ENCODE peak calls at places on chromosomes 11 and 22, in ten cellular contexts. One of them, this sample, is unnamed.

GRCh38 chr11:45305874-45306623 is 19.9 kb upstream of the SYT13 start:
- DNase-seq in lower lobe of right lung: no peak
- DNase-seq in GM23338: no peak
- DNase-seq in fibroblast of mammary gland: no peak
- DNase-seq in MV-4-11: no peak
- DNase-seq in stimulated activated naive CD8-positive, alpha-beta T cell treated with anti-CD3 and anti-CD28 coated beads, Interleukin-15, Interleukin-2, amounts not matched to agents 100 U/mL and 50 U/mL, for 24 hours: no peak
- DNase-seq in spleen: no peak
- DNase-seq in HS-27A: no peak
- DNase-seq in CD4-positive, CD25-positive, alpha-beta regulatory T cell: no peak
- DNase-seq in activated effector memory CD4-positive, alpha-beta T cell treated with Interleukin-2 at 50 U/mL for 16 hours: no peak
- DNase-seq in this sample: peak; percentile 44

GRCh38 chr11:33633251-33634003 is 67.2 kb downstream of the C11orf91 start:
- DNase-seq in lower lobe of right lung: no peak
- DNase-seq in GM23338: peak; percentile 30
- DNase-seq in fibroblast of mammary gland: peak; percentile 85
- DNase-seq in MV-4-11: no peak
- DNase-seq in stimulated activated naive CD8-positive, alpha-beta T cell treated with anti-CD3 and anti-CD28 coated beads, Interleukin-15, Interleukin-2, amounts not matched to agents 100 U/mL and 50 U/mL, for 24 hours: no peak
- DNase-seq in spleen: no peak
- DNase-seq in HS-27A: no peak
- DNase-seq in CD4-positive, CD25-positive, alpha-beta regulatory T cell: no peak
- DNase-seq in activated effector memory CD4-positive, alpha-beta T cell treated with Interleukin-2 at 50 U/mL for 16 hours: no peak
- DNase-seq in this sample: no peak

GRCh38 chr22:23365524-23365923 is 185.2 kb downstream of the BCR start:
- DNase-seq in lower lobe of right lung: no peak
- DNase-seq in GM23338: no peak
- DNase-seq in fibroblast of mammary gland: no peak
- DNase-seq in MV-4-11: no peak
- DNase-seq in stimulated activated naive CD8-positive, alpha-beta T cell treated with anti-CD3 and anti-CD28 coated beads, Interleukin-15, Interleukin-2, amounts not matched to agents 100 U/mL and 50 U/mL, for 24 hours: no peak
- DNase-seq in spleen: no peak
- DNase-seq in HS-27A: no peak
- DNase-seq in CD4-positive, CD25-positive, alpha-beta regulatory T cell: no peak
- DNase-seq in activated effector memory CD4-positive, alpha-beta T cell treated with Interleukin-2 at 50 U/mL for 16 hours: no peak
- DNase-seq in this sample: no peak

GRCh38 chr11:125446279-125446678 is 49.8 kb downstream of the FEZ1 start:
- DNase-seq in lower lobe of right lung: no peak
- DNase-seq in GM23338: no peak
- DNase-seq in fibroblast of mammary gland: no peak
- DNase-seq in MV-4-11: no peak
- DNase-seq in stimulated activated naive CD8-positive, alpha-beta T cell treated with anti-CD3 and anti-CD28 coated beads, Interleukin-15, Interleukin-2, amounts not matched to agents 100 U/mL and 50 U/mL, for 24 hours: no peak
- DNase-seq in spleen: no peak
- DNase-seq in HS-27A: no peak
- DNase-seq in CD4-positive, CD25-positive, alpha-beta regulatory T cell: no peak
- DNase-seq in activated effector memory CD4-positive, alpha-beta T cell treated with Interleukin-2 at 50 U/mL for 16 hours: no peak
- DNase-seq in this sample: no peak

GRCh38 chr11:119179983-119180382 is 5.3 kb upstream of the NHERF4 start:
- DNase-seq in lower lobe of right lung: no peak
- DNase-seq in GM23338: no peak
- DNase-seq in fibroblast of mammary gland: no peak
- DNase-seq in MV-4-11: no peak
- DNase-seq in stimulated activated naive CD8-positive, alpha-beta T cell treated with anti-CD3 and anti-CD28 coated beads, Interleukin-15, Interleukin-2, amounts not matched to agents 100 U/mL and 50 U/mL, for 24 hours: no peak
- DNase-seq in spleen: no peak
- DNase-seq in HS-27A: no peak
- DNase-seq in CD4-positive, CD25-positive, alpha-beta regulatory T cell: no peak
- DNase-seq in activated effector memory CD4-positive, alpha-beta T cell treated with Interleukin-2 at 50 U/mL for 16 hours: no peak
- DNase-seq in this sample: no peak

GRCh38 chr22:24467340-24467739 is 27.8 kb upstream of the UPB1 start:
- DNase-seq in lower lobe of right lung: no peak
- DNase-seq in GM23338: no peak
- DNase-seq in fibroblast of mammary gland: no peak
- DNase-seq in MV-4-11: no peak
- DNase-seq in stimulated activated naive CD8-positive, alpha-beta T cell treated with anti-CD3 and anti-CD28 coated beads, Interleukin-15, Interleukin-2, amounts not matched to agents 100 U/mL and 50 U/mL, for 24 hours: no peak
- DNase-seq in spleen: no peak
- DNase-seq in HS-27A: no peak
- DNase-seq in CD4-positive, CD25-positive, alpha-beta regulatory T cell: no peak
- DNase-seq in activated effector memory CD4-positive, alpha-beta T cell treated with Interleukin-2 at 50 U/mL for 16 hours: no peak
- DNase-seq in this sample: no peak

GRCh38 chr22:46737105-46737975 is 712 bp downstream of the CERK start:
- DNase-seq in lower lobe of right lung: no peak
- DNase-seq in GM23338: peak; percentile 65
- DNase-seq in fibroblast of mammary gland: peak; percentile 46
- DNase-seq in MV-4-11: peak; percentile 67
- DNase-seq in stimulated activated naive CD8-positive, alpha-beta T cell treated with anti-CD3 and anti-CD28 coated beads, Interleukin-15, Interleukin-2, amounts not matched to agents 100 U/mL and 50 U/mL, for 24 hours: peak; percentile 61
- DNase-seq in spleen: peak; percentile 90
- DNase-seq in HS-27A: no peak
- DNase-seq in CD4-positive, CD25-positive, alpha-beta regulatory T cell: peak; percentile 23
- DNase-seq in activated effector memory CD4-positive, alpha-beta T cell treated with Interleukin-2 at 50 U/mL for 16 hours: peak; percentile 35
- DNase-seq in this sample: no peak

GRCh38 chr11:124415356-124415923 is 9.2 kb downstream of the OR8B4 start:
- DNase-seq in lower lobe of right lung: no peak
- DNase-seq in GM23338: peak; percentile 65
- DNase-seq in fibroblast of mammary gland: peak; percentile 71
- DNase-seq in MV-4-11: peak; percentile 24
- DNase-seq in stimulated activated naive CD8-positive, alpha-beta T cell treated with anti-CD3 and anti-CD28 coated beads, Interleukin-15, Interleukin-2, amounts not matched to agents 100 U/mL and 50 U/mL, for 24 hours: no peak
- DNase-seq in spleen: no peak
- DNase-seq in HS-27A: no peak
- DNase-seq in CD4-positive, CD25-positive, alpha-beta regulatory T cell: no peak
- DNase-seq in activated effector memory CD4-positive, alpha-beta T cell treated with Interleukin-2 at 50 U/mL for 16 hours: no peak
- DNase-seq in this sample: no peak

GRCh38 chr11:123704341-123704740 is 37.1 kb downstream of the ZNF202 start:
- DNase-seq in lower lobe of right lung: no peak
- DNase-seq in GM23338: peak; percentile 24
- DNase-seq in fibroblast of mammary gland: no peak
- DNase-seq in MV-4-11: no peak
- DNase-seq in stimulated activated naive CD8-positive, alpha-beta T cell treated with anti-CD3 and anti-CD28 coated beads, Interleukin-15, Interleukin-2, amounts not matched to agents 100 U/mL and 50 U/mL, for 24 hours: no peak
- DNase-seq in spleen: no peak
- DNase-seq in HS-27A: no peak
- DNase-seq in CD4-positive, CD25-positive, alpha-beta regulatory T cell: no peak
- DNase-seq in activated effector memory CD4-positive, alpha-beta T cell treated with Interleukin-2 at 50 U/mL for 16 hours: no peak
- DNase-seq in this sample: no peak

GRCh38 chr11:13368041-13368446 is 90.5 kb downstream of the BMAL1 start:
- DNase-seq in lower lobe of right lung: no peak
- DNase-seq in GM23338: no peak
- DNase-seq in fibroblast of mammary gland: no peak
- DNase-seq in MV-4-11: no peak
- DNase-seq in stimulated activated naive CD8-positive, alpha-beta T cell treated with anti-CD3 and anti-CD28 coated beads, Interleukin-15, Interleukin-2, amounts not matched to agents 100 U/mL and 50 U/mL, for 24 hours: no peak
- DNase-seq in spleen: no peak
- DNase-seq in HS-27A: peak; percentile 65
- DNase-seq in CD4-positive, CD25-positive, alpha-beta regulatory T cell: no peak
- DNase-seq in activated effector memory CD4-positive, alpha-beta T cell treated with Interleukin-2 at 50 U/mL for 16 hours: no peak
- DNase-seq in this sample: no peak

GRCh38 chr11:113877673-113878060 is 2.3 kb upstream of the USP28 start:
- DNase-seq in lower lobe of right lung: no peak
- DNase-seq in GM23338: no peak
- DNase-seq in fibroblast of mammary gland: no peak
- DNase-seq in MV-4-11: peak; percentile 59
- DNase-seq in stimulated activated naive CD8-positive, alpha-beta T cell treated with anti-CD3 and anti-CD28 coated beads, Interleukin-15, Interleukin-2, amounts not matched to agents 100 U/mL and 50 U/mL, for 24 hours: no peak
- DNase-seq in spleen: no peak
- DNase-seq in HS-27A: no peak
- DNase-seq in CD4-positive, CD25-positive, alpha-beta regulatory T cell: no peak
- DNase-seq in activated effector memory CD4-positive, alpha-beta T cell treated with Interleukin-2 at 50 U/mL for 16 hours: no peak
- DNase-seq in this sample: no peak

GRCh38 chr11:2838091-2838490 is 47.5 kb downstream of the CDKN1C start:
- DNase-seq in lower lobe of right lung: no peak
- DNase-seq in GM23338: no peak
- DNase-seq in fibroblast of mammary gland: no peak
- DNase-seq in MV-4-11: no peak
- DNase-seq in stimulated activated naive CD8-positive, alpha-beta T cell treated with anti-CD3 and anti-CD28 coated beads, Interleukin-15, Interleukin-2, amounts not matched to agents 100 U/mL and 50 U/mL, for 24 hours: no peak
- DNase-seq in spleen: no peak
- DNase-seq in HS-27A: no peak
- DNase-seq in CD4-positive, CD25-positive, alpha-beta regulatory T cell: no peak
- DNase-seq in activated effector memory CD4-positive, alpha-beta T cell treated with Interleukin-2 at 50 U/mL for 16 hours: no peak
- DNase-seq in this sample: no peak

GRCh38 chr11:92253945-92254344 is 29.3 kb downstream of the FAT3 start:
- DNase-seq in lower lobe of right lung: no peak
- DNase-seq in GM23338: peak; percentile 54
- DNase-seq in fibroblast of mammary gland: no peak
- DNase-seq in MV-4-11: no peak
- DNase-seq in stimulated activated naive CD8-positive, alpha-beta T cell treated with anti-CD3 and anti-CD28 coated beads, Interleukin-15, Interleukin-2, amounts not matched to agents 100 U/mL and 50 U/mL, for 24 hours: no peak
- DNase-seq in spleen: no peak
- DNase-seq in HS-27A: no peak
- DNase-seq in CD4-positive, CD25-positive, alpha-beta regulatory T cell: no peak
- DNase-seq in activated effector memory CD4-positive, alpha-beta T cell treated with Interleukin-2 at 50 U/mL for 16 hours: no peak
- DNase-seq in this sample: no peak

GRCh38 chr22:24363243-24363642 is 64.2 kb upstream of the ADORA2A start:
- DNase-seq in lower lobe of right lung: no peak
- DNase-seq in GM23338: no peak
- DNase-seq in fibroblast of mammary gland: no peak
- DNase-seq in MV-4-11: no peak
- DNase-seq in stimulated activated naive CD8-positive, alpha-beta T cell treated with anti-CD3 and anti-CD28 coated beads, Interleukin-15, Interleukin-2, amounts not matched to agents 100 U/mL and 50 U/mL, for 24 hours: no peak
- DNase-seq in spleen: no peak
- DNase-seq in HS-27A: no peak
- DNase-seq in CD4-positive, CD25-positive, alpha-beta regulatory T cell: no peak
- DNase-seq in activated effector memory CD4-positive, alpha-beta T cell treated with Interleukin-2 at 50 U/mL for 16 hours: no peak
- DNase-seq in this sample: no peak

GRCh38 chr11:14317659-14318325 is 41.2 kb downstream of the RRAS2 start:
- DNase-seq in lower lobe of right lung: no peak
- DNase-seq in GM23338: no peak
- DNase-seq in fibroblast of mammary gland: no peak
- DNase-seq in MV-4-11: no peak
- DNase-seq in stimulated activated naive CD8-positive, alpha-beta T cell treated with anti-CD3 and anti-CD28 coated beads, Interleukin-15, Interleukin-2, amounts not matched to agents 100 U/mL and 50 U/mL, for 24 hours: no peak
- DNase-seq in spleen: no peak
- DNase-seq in HS-27A: no peak
- DNase-seq in CD4-positive, CD25-positive, alpha-beta regulatory T cell: no peak
- DNase-seq in activated effector memory CD4-positive, alpha-beta T cell treated with Interleukin-2 at 50 U/mL for 16 hours: no peak
- DNase-seq in this sample: no peak

GRCh38 chr22:48088226-48088625 is 1325.8 kb downstream of the TBC1D22A start:
- DNase-seq in lower lobe of right lung: no peak
- DNase-seq in GM23338: no peak
- DNase-seq in fibroblast of mammary gland: no peak
- DNase-seq in MV-4-11: no peak
- DNase-seq in stimulated activated naive CD8-positive, alpha-beta T cell treated with anti-CD3 and anti-CD28 coated beads, Interleukin-15, Interleukin-2, amounts not matched to agents 100 U/mL and 50 U/mL, for 24 hours: no peak
- DNase-seq in spleen: no peak
- DNase-seq in HS-27A: no peak
- DNase-seq in CD4-positive, CD25-positive, alpha-beta regulatory T cell: no peak
- DNase-seq in activated effector memory CD4-positive, alpha-beta T cell treated with Interleukin-2 at 50 U/mL for 16 hours: no peak
- DNase-seq in this sample: no peak

GRCh38 chr22:34702279-34702678 is 363.7 kb upstream of the ISX start:
- DNase-seq in lower lobe of right lung: no peak
- DNase-seq in GM23338: no peak
- DNase-seq in fibroblast of mammary gland: no peak
- DNase-seq in MV-4-11: no peak
- DNase-seq in stimulated activated naive CD8-positive, alpha-beta T cell treated with anti-CD3 and anti-CD28 coated beads, Interleukin-15, Interleukin-2, amounts not matched to agents 100 U/mL and 50 U/mL, for 24 hours: no peak
- DNase-seq in spleen: no peak
- DNase-seq in HS-27A: no peak
- DNase-seq in CD4-positive, CD25-positive, alpha-beta regulatory T cell: no peak
- DNase-seq in activated effector memory CD4-positive, alpha-beta T cell treated with Interleukin-2 at 50 U/mL for 16 hours: no peak
- DNase-seq in this sample: no peak

GRCh38 chr11:84675631-84676030 is 951.5 kb downstream of the DLG2 start:
- DNase-seq in lower lobe of right lung: no peak
- DNase-seq in GM23338: no peak
- DNase-seq in fibroblast of mammary gland: no peak
- DNase-seq in MV-4-11: no peak
- DNase-seq in stimulated activated naive CD8-positive, alpha-beta T cell treated with anti-CD3 and anti-CD28 coated beads, Interleukin-15, Interleukin-2, amounts not matched to agents 100 U/mL and 50 U/mL, for 24 hours: no peak
- DNase-seq in spleen: no peak
- DNase-seq in HS-27A: no peak
- DNase-seq in CD4-positive, CD25-positive, alpha-beta regulatory T cell: no peak
- DNase-seq in activated effector memory CD4-positive, alpha-beta T cell treated with Interleukin-2 at 50 U/mL for 16 hours: no peak
- DNase-seq in this sample: no peak

GRCh38 chr11:78291754-78292108 is 103.0 kb downstream of the USP35 start:
- DNase-seq in lower lobe of right lung: no peak
- DNase-seq in GM23338: no peak
- DNase-seq in fibroblast of mammary gland: no peak
- DNase-seq in MV-4-11: no peak
- DNase-seq in stimulated activated naive CD8-positive, alpha-beta T cell treated with anti-CD3 and anti-CD28 coated beads, Interleukin-15, Interleukin-2, amounts not matched to agents 100 U/mL and 50 U/mL, for 24 hours: no peak
- DNase-seq in spleen: no peak
- DNase-seq in HS-27A: no peak
- DNase-seq in CD4-positive, CD25-positive, alpha-beta regulatory T cell: no peak
- DNase-seq in activated effector memory CD4-positive, alpha-beta T cell treated with Interleukin-2 at 50 U/mL for 16 hours: no peak
- DNase-seq in this sample: no peak

GRCh38 chr11:68313574-68314202 is 1.3 kb downstream of the LRP5 start:
- DNase-seq in lower lobe of right lung: no peak
- DNase-seq in GM23338: peak; percentile 65
- DNase-seq in fibroblast of mammary gland: peak; percentile 58
- DNase-seq in MV-4-11: no peak
- DNase-seq in stimulated activated naive CD8-positive, alpha-beta T cell treated with anti-CD3 and anti-CD28 coated beads, Interleukin-15, Interleukin-2, amounts not matched to agents 100 U/mL and 50 U/mL, for 24 hours: no peak
- DNase-seq in spleen: no peak
- DNase-seq in HS-27A: no peak
- DNase-seq in CD4-positive, CD25-positive, alpha-beta regulatory T cell: no peak
- DNase-seq in activated effector memory CD4-positive, alpha-beta T cell treated with Interleukin-2 at 50 U/mL for 16 hours: no peak
- DNase-seq in this sample: no peak

GRCh38 chr11:111983187-111983986 is 41.8 kb upstream of the DLAT start:
- DNase-seq in lower lobe of right lung: peak; percentile 68
- DNase-seq in GM23338: peak; percentile 96
- DNase-seq in fibroblast of mammary gland: no peak
- DNase-seq in MV-4-11: no peak
- DNase-seq in stimulated activated naive CD8-positive, alpha-beta T cell treated with anti-CD3 and anti-CD28 coated beads, Interleukin-15, Interleukin-2, amounts not matched to agents 100 U/mL and 50 U/mL, for 24 hours: no peak
- DNase-seq in spleen: no peak
- DNase-seq in HS-27A: no peak
- DNase-seq in CD4-positive, CD25-positive, alpha-beta regulatory T cell: no peak
- DNase-seq in activated effector memory CD4-positive, alpha-beta T cell treated with Interleukin-2 at 50 U/mL for 16 hours: no peak
- DNase-seq in this sample: no peak

GRCh38 chr22:38707346-38707745 is 1.6 kb downstream of the GTPBP1 start:
- DNase-seq in lower lobe of right lung: no peak
- DNase-seq in GM23338: no peak
- DNase-seq in fibroblast of mammary gland: peak; percentile 63
- DNase-seq in MV-4-11: no peak
- DNase-seq in stimulated activated naive CD8-positive, alpha-beta T cell treated with anti-CD3 and anti-CD28 coated beads, Interleukin-15, Interleukin-2, amounts not matched to agents 100 U/mL and 50 U/mL, for 24 hours: no peak
- DNase-seq in spleen: no peak
- DNase-seq in HS-27A: no peak
- DNase-seq in CD4-positive, CD25-positive, alpha-beta regulatory T cell: no peak
- DNase-seq in activated effector memory CD4-positive, alpha-beta T cell treated with Interleukin-2 at 50 U/mL for 16 hours: no peak
- DNase-seq in this sample: no peak

GRCh38 chr22:23697031-23697970 is 6.5 kb downstream of the RGL4 start:
- DNase-seq in lower lobe of right lung: no peak
- DNase-seq in GM23338: no peak
- DNase-seq in fibroblast of mammary gland: no peak
- DNase-seq in MV-4-11: no peak
- DNase-seq in stimulated activated naive CD8-positive, alpha-beta T cell treated with anti-CD3 and anti-CD28 coated beads, Interleukin-15, Interleukin-2, amounts not matched to agents 100 U/mL and 50 U/mL, for 24 hours: no peak
- DNase-seq in spleen: no peak
- DNase-seq in HS-27A: no peak
- DNase-seq in CD4-positive, CD25-positive, alpha-beta regulatory T cell: no peak
- DNase-seq in activated effector memory CD4-positive, alpha-beta T cell treated with Interleukin-2 at 50 U/mL for 16 hours: no peak
- DNase-seq in this sample: no peak

GRCh38 chr22:37999640-38000272 is 15.4 kb upstream of the SOX10 start:
- DNase-seq in lower lobe of right lung: no peak
- DNase-seq in GM23338: no peak
- DNase-seq in fibroblast of mammary gland: peak; percentile 57
- DNase-seq in MV-4-11: peak; percentile 71
- DNase-seq in stimulated activated naive CD8-positive, alpha-beta T cell treated with anti-CD3 and anti-CD28 coated beads, Interleukin-15, Interleukin-2, amounts not matched to agents 100 U/mL and 50 U/mL, for 24 hours: no peak
- DNase-seq in spleen: no peak
- DNase-seq in HS-27A: peak; percentile 53
- DNase-seq in CD4-positive, CD25-positive, alpha-beta regulatory T cell: no peak
- DNase-seq in activated effector memory CD4-positive, alpha-beta T cell treated with Interleukin-2 at 50 U/mL for 16 hours: no peak
- DNase-seq in this sample: no peak

GRCh38 chr22:42222140-42222539 is 48.3 kb downstream of the TCF20 start:
- DNase-seq in lower lobe of right lung: no peak
- DNase-seq in GM23338: no peak
- DNase-seq in fibroblast of mammary gland: no peak
- DNase-seq in MV-4-11: no peak
- DNase-seq in stimulated activated naive CD8-positive, alpha-beta T cell treated with anti-CD3 and anti-CD28 coated beads, Interleukin-15, Interleukin-2, amounts not matched to agents 100 U/mL and 50 U/mL, for 24 hours: no peak
- DNase-seq in spleen: no peak
- DNase-seq in HS-27A: no peak
- DNase-seq in CD4-positive, CD25-positive, alpha-beta regulatory T cell: no peak
- DNase-seq in activated effector memory CD4-positive, alpha-beta T cell treated with Interleukin-2 at 50 U/mL for 16 hours: no peak
- DNase-seq in this sample: no peak

GRCh38 chr22:42930810-42931420 is 73.8 kb upstream of the ARFGAP3 start:
- DNase-seq in lower lobe of right lung: no peak
- DNase-seq in GM23338: no peak
- DNase-seq in fibroblast of mammary gland: peak; percentile 69
- DNase-seq in MV-4-11: peak; percentile 72
- DNase-seq in stimulated activated naive CD8-positive, alpha-beta T cell treated with anti-CD3 and anti-CD28 coated beads, Interleukin-15, Interleukin-2, amounts not matched to agents 100 U/mL and 50 U/mL, for 24 hours: peak; percentile 35
- DNase-seq in spleen: peak; percentile 73
- DNase-seq in HS-27A: no peak
- DNase-seq in CD4-positive, CD25-positive, alpha-beta regulatory T cell: no peak
- DNase-seq in activated effector memory CD4-positive, alpha-beta T cell treated with Interleukin-2 at 50 U/mL for 16 hours: no peak
- DNase-seq in this sample: peak; percentile 78

GRCh38 chr22:17860220-17860965 is 86.1 kb upstream of the BID start:
- DNase-seq in lower lobe of right lung: no peak
- DNase-seq in GM23338: no peak
- DNase-seq in fibroblast of mammary gland: no peak
- DNase-seq in MV-4-11: no peak
- DNase-seq in stimulated activated naive CD8-positive, alpha-beta T cell treated with anti-CD3 and anti-CD28 coated beads, Interleukin-15, Interleukin-2, amounts not matched to agents 100 U/mL and 50 U/mL, for 24 hours: no peak
- DNase-seq in spleen: no peak
- DNase-seq in HS-27A: no peak
- DNase-seq in CD4-positive, CD25-positive, alpha-beta regulatory T cell: no peak
- DNase-seq in activated effector memory CD4-positive, alpha-beta T cell treated with Interleukin-2 at 50 U/mL for 16 hours: no peak
- DNase-seq in this sample: no peak

This sample was measured in cardiac septum.